ENCODE peak calls at places on chromosomes 11 and 22, in nine cellular contexts. I is fibroblast of mammary gland, H is adrenal gland, T is MM.1S, X is esophagus muscularis mucosa, C is cardiac fibroblast, F is tibial artery, J is choroid plexus epithelial cell, Q is psoas muscle. L is an unnamed sample.

GRCh38 chr11:416757-417621 is 2.2 kb upstream of the SIGIRR start:
- DNase-seq in J (no peak), Q (peak), I (no peak), C (no peak), H (no peak), T (no peak), F (no peak), X (no peak), L (no peak)

GRCh38 chr11:6268811-6269210 is 9.2 kb downstream of the CCKBR start:
- DNase-seq in I (peak), Q (no peak), H (no peak), T (no peak), C (peak), F (no peak), J (no peak), X (no peak), L (no peak)

GRCh38 chr11:20397281-20397680 is 9.8 kb downstream of the PRMT3 start:
- DNase-seq in J (peak), H (no peak), F (no peak), T (peak), I (peak), C (peak), Q (no peak), X (no peak), L (no peak)

GRCh38 chr11:77619576-77620198 is 17.9 kb downstream of the CLNS1A start:
- DNase-seq in Q (no peak), J (peak), X (no peak), T (peak), F (no peak), H (no peak), C (peak), I (peak), L (no peak)

GRCh38 chr11:126413843-126414405 is 58.4 kb downstream of the ST3GAL4 start:
- DNase-seq in X (no peak), T (no peak), Q (peak), C (no peak), I (no peak), F (no peak), H (no peak), J (no peak), L (no peak)

GRCh38 chr11:110837535-110838127 is 125.4 kb upstream of the ARHGAP20 start:
- DNase-seq in F (no peak), H (no peak), J (no peak), Q (no peak), I (no peak), X (no peak), C (no peak), T (no peak), L (no peak)

GRCh38 chr11:65557280-65558001 is 718 bp downstream of the LTBP3 start:
- DNase-seq in T (no peak), H (no peak), F (peak), X (no peak), I (no peak), C (no peak), Q (peak), J (no peak), L (no peak)

GRCh38 chr22:22397292-22397870 is 111.2 kb downstream of the ZNF280B start:
- DNase-seq in X (peak), J (peak), C (peak), F (no peak), Q (no peak), I (peak), H (no peak), T (no peak), L (peak)

GRCh38 chr22:20741634-20742581 is 32.0 kb upstream of the SERPIND1 start:
- DNase-seq in T (peak), C (peak), X (no peak), H (no peak), J (peak), Q (no peak), I (peak), F (no peak), L (no peak)

GRCh38 chr22:35725521-35725920 is 7.8 kb downstream of the APOL5 start:
- DNase-seq in C (no peak), H (no peak), X (no peak), Q (no peak), I (no peak), T (no peak), J (no peak), F (no peak), L (no peak)
- TF ChIP-seq CTCF in C (no peak), H (no peak), X (no peak), Q (no peak), I (no peak), T (no peak), J (no peak), F (no peak), L (no peak)

GRCh38 chr11:10149553-10149952 is 144.5 kb downstream of the SBF2 start:
- DNase-seq in Q (no peak), X (no peak), J (no peak), T (no peak), I (no peak), C (no peak), H (no peak), F (no peak), L (no peak)

GRCh38 chr11:10150800-10151199 is 143.2 kb downstream of the SBF2 start:
- DNase-seq in H (no peak), C (no peak), Q (no peak), J (no peak), T (no peak), F (no peak), I (peak), X (no peak), L (no peak)

GRCh38 chr11:10139656-10140055 is 154.4 kb downstream of the SBF2 start:
- DNase-seq in J (peak), F (no peak), Q (no peak), X (no peak), C (peak), T (no peak), I (peak), H (no peak), L (no peak)

GRCh38 chr11:10147195-10147594 is 146.8 kb downstream of the SBF2 start:
- DNase-seq in Q (no peak), H (no peak), C (no peak), F (no peak), J (no peak), I (no peak), T (no peak), X (no peak), L (no peak)

GRCh38 chr11:10144954-10145353 is 149.1 kb downstream of the SBF2 start:
- DNase-seq in I (no peak), Q (no peak), C (no peak), J (no peak), X (no peak), F (no peak), T (no peak), H (no peak), L (no peak)
- H3K4me3 ChIP-seq in I (no peak), Q (no peak), C (no peak), J (no peak), X (no peak), F (no peak), T (no peak), H (no peak), L (no peak)

GRCh38 chr11:10397226-10397987 is 57.7 kb upstream of the AMPD3 start:
- DNase-seq in C (peak), J (no peak), Q (no peak), I (no peak), T (no peak), H (no peak), F (no peak), X (no peak), L (no peak)

GRCh38 chr11:10398525-10398924 is 56.5 kb upstream of the AMPD3 start:
- DNase-seq in I (no peak), J (no peak), H (no peak), T (no peak), X (peak), F (no peak), Q (no peak), C (no peak), L (no peak)

GRCh38 chr11:10401696-10402392 is 53.2 kb upstream of the AMPD3 start:
- DNase-seq in J (no peak), C (no peak), T (no peak), I (no peak), F (no peak), H (no peak), Q (no peak), X (peak), L (no peak)

GRCh38 chr11:10400856-10401255 is 54.2 kb upstream of the AMPD3 start:
- DNase-seq in C (no peak), J (peak), Q (no peak), I (no peak), F (no peak), X (peak), T (peak), H (no peak), L (no peak)

GRCh38 chr11:10401275-10401674 is 53.8 kb upstream of the AMPD3 start:
- DNase-seq in T (no peak), X (peak), I (no peak), F (no peak), Q (no peak), J (peak), C (no peak), H (no peak), L (no peak)
- TF ChIP-seq CTCF in T (no peak), X (no peak), I (no peak), F (no peak), Q (no peak), J (peak), C (no peak), H (no peak), L (no peak)

GRCh38 chr11:86947541-86947940 is 7.7 kb downstream of the FZD4 start:
- DNase-seq in Q (no peak), C (peak), X (no peak), H (no peak), T (no peak), J (peak), I (peak), F (no peak), L (no peak)
- H3K4me3 ChIP-seq in Q (peak), C (no peak), X (no peak), H (no peak), T (no peak), J (no peak), I (no peak), F (no peak), L (peak)

DNA sequence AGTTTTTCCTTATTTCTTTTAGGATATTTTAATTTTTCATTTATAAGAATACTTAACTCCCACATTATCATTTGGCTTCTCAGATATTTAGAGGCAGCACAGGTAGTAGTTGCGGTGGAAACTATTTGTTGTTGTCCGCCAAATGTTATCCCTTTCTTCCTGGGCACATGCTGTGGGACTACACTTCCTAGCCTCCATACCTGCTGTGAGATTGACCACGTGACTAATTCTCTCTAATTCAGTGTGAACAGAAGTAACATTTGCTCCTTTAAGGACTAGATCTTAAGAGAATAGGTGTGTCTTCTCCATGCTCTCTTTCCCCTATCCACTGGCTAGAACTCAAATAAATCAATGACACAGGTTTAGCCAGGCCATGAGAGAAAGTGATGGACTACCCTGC is 136.5 kb downstream of the ATG16L2 start:
- DNase-seq in J (no peak), I (no peak), H (no peak), Q (no peak), F (no peak), X (no peak), T (no peak), C (no peak), L (no peak)
- TF ChIP-seq CTCF in J (no peak), I (no peak), H (no peak), Q (no peak), F (no peak), X (no peak), T (no peak), C (no peak), L (no peak)

DNA sequence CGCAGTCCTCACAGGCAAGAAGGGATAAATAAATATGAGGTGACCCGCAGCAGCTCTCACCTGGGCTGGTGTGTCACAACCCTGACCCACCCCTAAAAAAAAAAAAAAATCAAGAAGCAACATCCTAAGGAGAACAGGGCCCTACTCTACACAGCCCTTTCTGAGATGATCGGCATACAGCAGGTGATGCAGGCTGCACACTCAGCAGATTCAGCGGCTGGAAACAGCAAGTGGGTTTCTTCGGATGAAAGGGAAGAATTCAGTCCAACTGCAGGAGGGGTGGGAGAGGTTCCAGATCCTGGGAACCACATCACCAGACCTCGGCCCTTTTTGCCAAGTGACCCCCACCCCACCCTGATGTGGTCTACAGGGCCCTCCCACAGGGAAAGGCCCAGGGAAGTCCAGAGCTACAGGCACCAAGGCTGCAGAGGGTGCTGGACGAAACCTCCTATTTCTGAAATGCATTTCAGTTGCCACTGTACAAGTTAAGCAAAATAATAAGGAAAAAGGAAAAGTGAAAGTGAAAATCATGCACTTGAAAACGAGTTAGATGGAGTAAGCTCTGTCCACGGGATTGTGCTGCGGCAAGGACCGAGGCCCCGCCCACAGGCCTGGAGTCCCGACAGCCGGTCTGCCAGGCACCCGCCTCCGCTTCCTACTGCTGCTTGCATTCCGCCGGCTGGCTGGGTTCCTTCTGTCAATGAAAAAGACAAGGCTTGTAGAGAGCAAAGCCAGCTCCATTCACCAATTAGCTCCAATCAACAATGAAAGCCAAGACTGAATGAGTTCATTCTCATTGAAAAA is 15.9 kb upstream of the PHLDA2 start:
- DNase-seq in Q (peak), X (peak), C (peak), T (no peak), F (peak), I (peak), J (peak), H (peak), L (peak)
- H3K4me3 ChIP-seq in Q (peak), X (peak), C (peak), T (no peak), F (peak), I (no peak), J (peak), H (peak), L (no peak)

GRCh38 chr22:37019309-37020191 is at the start of the genes MPST and TST:
- DNase-seq in X (no peak), H (peak), J (peak), F (peak), I (peak), Q (peak), C (peak), T (peak), L (peak)
- TF ChIP-seq CTCF in X (peak), H (peak), J (no peak), F (no peak), I (no peak), Q (peak), C (no peak), T (peak), L (peak)